ENCODE peak calls at places on chromosomes 3 and 15, in ten cellular contexts. One of them, this sample, is unnamed.

GRCh38 chr3:159765860-159766294 is 222.8 kb upstream of the IL12A start:
- DNase-seq in T-helper 2 cell treated with Interferon-gamma antibody and Interleukin-4, amounts not matched to agents 5 μg/mL and 100 μg/mL, for 36 hours: no peak
- DNase-seq in EL: no peak
- DNase-seq in iris pigment epithelial cell: no peak
- DNase-seq in substantia nigra: no peak
- DNase-seq in Right ventricle myocardium superior: no peak
- DNase-seq in nephron progenitor cell: no peak
- DNase-seq in HuH-7: no peak
- DNase-seq in cardiac muscle cell: peak
- DNase-seq in mesenchymal stem cell: no peak
- DNase-seq in this sample: no peak

GRCh38 chr15:70095387-70096214 is 2.1 kb downstream of the TLE3 start:
- DNase-seq in iris pigment epithelial cell: no peak
- DNase-seq in Right ventricle myocardium superior: peak
- DNase-seq in cardiac muscle cell: peak
- DNase-seq in EL: peak
- DNase-seq in substantia nigra: no peak
- DNase-seq in HuH-7: no peak
- DNase-seq in nephron progenitor cell: peak
- DNase-seq in mesenchymal stem cell: peak
- DNase-seq in T-helper 2 cell treated with Interferon-gamma antibody and Interleukin-4, amounts not matched to agents 5 μg/mL and 100 μg/mL, for 36 hours: no peak
- DNase-seq in this sample: peak

GRCh38 chr3:8776406-8776805 is 7.0 kb upstream of the OXTR start:
- DNase-seq in T-helper 2 cell treated with Interferon-gamma antibody and Interleukin-4, amounts not matched to agents 5 μg/mL and 100 μg/mL, for 36 hours: no peak
- DNase-seq in iris pigment epithelial cell: peak
- DNase-seq in HuH-7: no peak
- DNase-seq in substantia nigra: no peak
- DNase-seq in Right ventricle myocardium superior: no peak
- DNase-seq in nephron progenitor cell: no peak
- DNase-seq in cardiac muscle cell: no peak
- DNase-seq in EL: peak
- DNase-seq in mesenchymal stem cell: peak
- DNase-seq in this sample: no peak

GRCh38 chr3:78507196-78507984 is 1260.4 kb downstream of the ROBO1 start:
- DNase-seq in T-helper 2 cell treated with Interferon-gamma antibody and Interleukin-4, amounts not matched to agents 5 μg/mL and 100 μg/mL, for 36 hours: no peak
- DNase-seq in iris pigment epithelial cell: peak
- DNase-seq in Right ventricle myocardium superior: no peak
- DNase-seq in EL: peak
- DNase-seq in nephron progenitor cell: no peak
- DNase-seq in HuH-7: no peak
- DNase-seq in cardiac muscle cell: no peak
- DNase-seq in substantia nigra: no peak
- DNase-seq in mesenchymal stem cell: peak
- DNase-seq in this sample: no peak

GRCh38 chr3:38653685-38654537 is 4.4 kb upstream of the SCN5A start:
- DNase-seq in HuH-7: no peak
- DNase-seq in Right ventricle myocardium superior: no peak
- DNase-seq in nephron progenitor cell: no peak
- DNase-seq in iris pigment epithelial cell: no peak
- DNase-seq in cardiac muscle cell: no peak
- DNase-seq in mesenchymal stem cell: no peak
- DNase-seq in EL: no peak
- DNase-seq in T-helper 2 cell treated with Interferon-gamma antibody and Interleukin-4, amounts not matched to agents 5 μg/mL and 100 μg/mL, for 36 hours: peak
- DNase-seq in substantia nigra: no peak
- DNase-seq in this sample: no peak

GRCh38 chr3:33186524-33187367 is 31.9 kb downstream of the SUSD5 start:
- DNase-seq in cardiac muscle cell: no peak
- DNase-seq in EL: peak
- DNase-seq in T-helper 2 cell treated with Interferon-gamma antibody and Interleukin-4, amounts not matched to agents 5 μg/mL and 100 μg/mL, for 36 hours: no peak
- DNase-seq in nephron progenitor cell: no peak
- DNase-seq in substantia nigra: no peak
- DNase-seq in HuH-7: no peak
- DNase-seq in Right ventricle myocardium superior: no peak
- DNase-seq in iris pigment epithelial cell: peak
- DNase-seq in mesenchymal stem cell: peak
- DNase-seq in this sample: no peak

GRCh38 chr3:144121661-144122060 is 150.0 kb downstream of the DIPK2A start:
- DNase-seq in HuH-7: no peak
- DNase-seq in T-helper 2 cell treated with Interferon-gamma antibody and Interleukin-4, amounts not matched to agents 5 μg/mL and 100 μg/mL, for 36 hours: no peak
- DNase-seq in EL: no peak
- DNase-seq in Right ventricle myocardium superior: no peak
- DNase-seq in nephron progenitor cell: no peak
- DNase-seq in iris pigment epithelial cell: no peak
- DNase-seq in cardiac muscle cell: no peak
- DNase-seq in substantia nigra: no peak
- DNase-seq in mesenchymal stem cell: no peak
- DNase-seq in this sample: no peak

GRCh38 chr3:43001556-43002121 is 22.5 kb downstream of the GASK1A start:
- DNase-seq in substantia nigra: no peak
- DNase-seq in nephron progenitor cell: no peak
- DNase-seq in iris pigment epithelial cell: no peak
- DNase-seq in EL: no peak
- DNase-seq in mesenchymal stem cell: no peak
- DNase-seq in Right ventricle myocardium superior: no peak
- DNase-seq in HuH-7: no peak
- DNase-seq in T-helper 2 cell treated with Interferon-gamma antibody and Interleukin-4, amounts not matched to agents 5 μg/mL and 100 μg/mL, for 36 hours: no peak
- DNase-seq in cardiac muscle cell: no peak
- DNase-seq in this sample: no peak

GRCh38 chr3:176526194-176526593 is 671.1 kb downstream of the TBL1XR1 start:
- DNase-seq in nephron progenitor cell: no peak
- DNase-seq in mesenchymal stem cell: no peak
- DNase-seq in EL: no peak
- DNase-seq in T-helper 2 cell treated with Interferon-gamma antibody and Interleukin-4, amounts not matched to agents 5 μg/mL and 100 μg/mL, for 36 hours: no peak
- DNase-seq in substantia nigra: no peak
- DNase-seq in iris pigment epithelial cell: no peak
- DNase-seq in cardiac muscle cell: no peak
- DNase-seq in HuH-7: no peak
- DNase-seq in Right ventricle myocardium superior: no peak
- DNase-seq in this sample: no peak

GRCh38 chr3:116473602-116474001 is 28.3 kb upstream of the LSAMP start:
- DNase-seq in Right ventricle myocardium superior: no peak
- DNase-seq in mesenchymal stem cell: peak
- DNase-seq in substantia nigra: no peak
- DNase-seq in cardiac muscle cell: no peak
- DNase-seq in nephron progenitor cell: no peak
- DNase-seq in EL: no peak
- DNase-seq in HuH-7: no peak
- DNase-seq in iris pigment epithelial cell: peak
- DNase-seq in T-helper 2 cell treated with Interferon-gamma antibody and Interleukin-4, amounts not matched to agents 5 μg/mL and 100 μg/mL, for 36 hours: no peak
- DNase-seq in this sample: no peak

GRCh38 chr3:66378256-66378655 is 122.6 kb downstream of the LRIG1 start:
- DNase-seq in mesenchymal stem cell: no peak
- DNase-seq in HuH-7: no peak
- DNase-seq in Right ventricle myocardium superior: no peak
- DNase-seq in substantia nigra: no peak
- DNase-seq in cardiac muscle cell: peak
- DNase-seq in iris pigment epithelial cell: peak
- DNase-seq in nephron progenitor cell: peak
- DNase-seq in EL: peak
- DNase-seq in T-helper 2 cell treated with Interferon-gamma antibody and Interleukin-4, amounts not matched to agents 5 μg/mL and 100 μg/mL, for 36 hours: no peak
- DNase-seq in this sample: peak

GRCh38 chr15:37083610-37084009 is 16.7 kb downstream of the MEIS2 start:
- DNase-seq in T-helper 2 cell treated with Interferon-gamma antibody and Interleukin-4, amounts not matched to agents 5 μg/mL and 100 μg/mL, for 36 hours: no peak
- DNase-seq in iris pigment epithelial cell: peak
- DNase-seq in nephron progenitor cell: no peak
- DNase-seq in cardiac muscle cell: no peak
- DNase-seq in EL: no peak
- DNase-seq in HuH-7: no peak
- DNase-seq in Right ventricle myocardium superior: no peak
- DNase-seq in mesenchymal stem cell: peak
- DNase-seq in substantia nigra: no peak
- DNase-seq in this sample: no peak

GRCh38 chr15:71440479-71441071 is 325.3 kb downstream of the THSD4 start:
- DNase-seq in nephron progenitor cell: no peak
- DNase-seq in iris pigment epithelial cell: peak
- DNase-seq in Right ventricle myocardium superior: no peak
- DNase-seq in cardiac muscle cell: peak
- DNase-seq in EL: peak
- DNase-seq in HuH-7: peak
- DNase-seq in substantia nigra: no peak
- DNase-seq in T-helper 2 cell treated with Interferon-gamma antibody and Interleukin-4, amounts not matched to agents 5 μg/mL and 100 μg/mL, for 36 hours: no peak
- DNase-seq in mesenchymal stem cell: peak
- DNase-seq in this sample: no peak

GRCh38 chr3:192812736-192813383 is 85.5 kb upstream of the FGF12 start:
- DNase-seq in EL: peak
- DNase-seq in mesenchymal stem cell: peak
- DNase-seq in T-helper 2 cell treated with Interferon-gamma antibody and Interleukin-4, amounts not matched to agents 5 μg/mL and 100 μg/mL, for 36 hours: no peak
- DNase-seq in substantia nigra: no peak
- DNase-seq in HuH-7: no peak
- DNase-seq in iris pigment epithelial cell: peak
- DNase-seq in Right ventricle myocardium superior: no peak
- DNase-seq in cardiac muscle cell: peak
- DNase-seq in nephron progenitor cell: peak
- DNase-seq in this sample: no peak

GRCh38 chr3:57594576-57594975 is 2.6 kb downstream of the ARF4 start:
- DNase-seq in cardiac muscle cell: no peak
- DNase-seq in mesenchymal stem cell: peak
- DNase-seq in EL: no peak
- DNase-seq in iris pigment epithelial cell: no peak
- DNase-seq in nephron progenitor cell: no peak
- DNase-seq in substantia nigra: no peak
- DNase-seq in HuH-7: no peak
- DNase-seq in T-helper 2 cell treated with Interferon-gamma antibody and Interleukin-4, amounts not matched to agents 5 μg/mL and 100 μg/mL, for 36 hours: no peak
- DNase-seq in Right ventricle myocardium superior: no peak
- DNase-seq in this sample: no peak

GRCh38 chr15:29003446-29004233 is 117.9 kb downstream of the APBA2 start:
- DNase-seq in EL: peak
- DNase-seq in HuH-7: no peak
- DNase-seq in iris pigment epithelial cell: no peak
- DNase-seq in nephron progenitor cell: no peak
- DNase-seq in Right ventricle myocardium superior: no peak
- DNase-seq in T-helper 2 cell treated with Interferon-gamma antibody and Interleukin-4, amounts not matched to agents 5 μg/mL and 100 μg/mL, for 36 hours: no peak
- DNase-seq in mesenchymal stem cell: no peak
- DNase-seq in cardiac muscle cell: no peak
- DNase-seq in substantia nigra: no peak
- DNase-seq in this sample: no peak

GRCh38 chr3:72938471-72939265 is 50.8 kb downstream of the GXYLT2 start:
- DNase-seq in iris pigment epithelial cell: peak
- DNase-seq in substantia nigra: no peak
- DNase-seq in HuH-7: peak
- DNase-seq in cardiac muscle cell: peak
- DNase-seq in EL: peak
- DNase-seq in T-helper 2 cell treated with Interferon-gamma antibody and Interleukin-4, amounts not matched to agents 5 μg/mL and 100 μg/mL, for 36 hours: no peak
- DNase-seq in nephron progenitor cell: no peak
- DNase-seq in Right ventricle myocardium superior: no peak
- DNase-seq in mesenchymal stem cell: peak
- DNase-seq in this sample: no peak

GRCh38 chr15:39018966-39019365 is 454.4 kb upstream of the RASGRP1 start:
- DNase-seq in cardiac muscle cell: no peak
- DNase-seq in T-helper 2 cell treated with Interferon-gamma antibody and Interleukin-4, amounts not matched to agents 5 μg/mL and 100 μg/mL, for 36 hours: no peak
- DNase-seq in nephron progenitor cell: no peak
- DNase-seq in iris pigment epithelial cell: no peak
- DNase-seq in Right ventricle myocardium superior: no peak
- DNase-seq in HuH-7: no peak
- DNase-seq in mesenchymal stem cell: peak
- DNase-seq in substantia nigra: no peak
- DNase-seq in EL: no peak
- DNase-seq in this sample: no peak

GRCh38 chr3:82080261-82080660 is 318.8 kb upstream of the GBE1 start:
- DNase-seq in mesenchymal stem cell: no peak
- DNase-seq in T-helper 2 cell treated with Interferon-gamma antibody and Interleukin-4, amounts not matched to agents 5 μg/mL and 100 μg/mL, for 36 hours: no peak
- DNase-seq in EL: no peak
- DNase-seq in Right ventricle myocardium superior: no peak
- DNase-seq in substantia nigra: no peak
- DNase-seq in nephron progenitor cell: no peak
- DNase-seq in iris pigment epithelial cell: peak
- DNase-seq in HuH-7: no peak
- DNase-seq in cardiac muscle cell: no peak
- DNase-seq in this sample: no peak

GRCh38 chr3:134883697-134884385 is 88.8 kb downstream of the EPHB1 start:
- DNase-seq in EL: no peak
- DNase-seq in HuH-7: no peak
- DNase-seq in mesenchymal stem cell: no peak
- DNase-seq in substantia nigra: no peak
- DNase-seq in iris pigment epithelial cell: no peak
- DNase-seq in Right ventricle myocardium superior: no peak
- DNase-seq in T-helper 2 cell treated with Interferon-gamma antibody and Interleukin-4, amounts not matched to agents 5 μg/mL and 100 μg/mL, for 36 hours: no peak
- DNase-seq in cardiac muscle cell: no peak
- DNase-seq in nephron progenitor cell: no peak
- DNase-seq in this sample: no peak

GRCh38 chr15:85164841-85165466 is 183.3 kb downstream of the PDE8A start:
- DNase-seq in substantia nigra: no peak
- DNase-seq in iris pigment epithelial cell: no peak
- DNase-seq in HuH-7: no peak
- DNase-seq in cardiac muscle cell: no peak
- DNase-seq in mesenchymal stem cell: no peak
- DNase-seq in EL: no peak
- DNase-seq in Right ventricle myocardium superior: no peak
- DNase-seq in T-helper 2 cell treated with Interferon-gamma antibody and Interleukin-4, amounts not matched to agents 5 μg/mL and 100 μg/mL, for 36 hours: no peak
- DNase-seq in nephron progenitor cell: no peak
- DNase-seq in this sample: no peak

GRCh38 chr3:196604548-196604947 is 34.9 kb upstream of the NRROS start:
- DNase-seq in T-helper 2 cell treated with Interferon-gamma antibody and Interleukin-4, amounts not matched to agents 5 μg/mL and 100 μg/mL, for 36 hours: peak
- DNase-seq in substantia nigra: no peak
- DNase-seq in iris pigment epithelial cell: no peak
- DNase-seq in nephron progenitor cell: no peak
- DNase-seq in mesenchymal stem cell: no peak
- DNase-seq in EL: no peak
- DNase-seq in Right ventricle myocardium superior: no peak
- DNase-seq in cardiac muscle cell: no peak
- DNase-seq in HuH-7: no peak
- DNase-seq in this sample: peak

GRCh38 chr3:16112910-16113504 is 61.5 kb upstream of the GALNT15 start:
- DNase-seq in mesenchymal stem cell: peak
- DNase-seq in iris pigment epithelial cell: peak
- DNase-seq in nephron progenitor cell: no peak
- DNase-seq in T-helper 2 cell treated with Interferon-gamma antibody and Interleukin-4, amounts not matched to agents 5 μg/mL and 100 μg/mL, for 36 hours: no peak
- DNase-seq in cardiac muscle cell: no peak
- DNase-seq in Right ventricle myocardium superior: no peak
- DNase-seq in HuH-7: no peak
- DNase-seq in EL: peak
- DNase-seq in substantia nigra: no peak
- DNase-seq in this sample: no peak

GRCh38 chr3:66237551-66237950 is 16.8 kb downstream of the SLC25A26 start:
- DNase-seq in Right ventricle myocardium superior: no peak
- DNase-seq in mesenchymal stem cell: peak
- DNase-seq in substantia nigra: no peak
- DNase-seq in HuH-7: no peak
- DNase-seq in nephron progenitor cell: no peak
- DNase-seq in T-helper 2 cell treated with Interferon-gamma antibody and Interleukin-4, amounts not matched to agents 5 μg/mL and 100 μg/mL, for 36 hours: no peak
- DNase-seq in iris pigment epithelial cell: no peak
- DNase-seq in cardiac muscle cell: no peak
- DNase-seq in EL: no peak
- DNase-seq in this sample: no peak

GRCh38 chr15:50262533-50262932 is 3.0 kb downstream of the HDC start:
- DNase-seq in Right ventricle myocardium superior: no peak
- DNase-seq in HuH-7: no peak
- DNase-seq in substantia nigra: no peak
- DNase-seq in iris pigment epithelial cell: no peak
- DNase-seq in T-helper 2 cell treated with Interferon-gamma antibody and Interleukin-4, amounts not matched to agents 5 μg/mL and 100 μg/mL, for 36 hours: peak
- DNase-seq in cardiac muscle cell: no peak
- DNase-seq in EL: no peak
- DNase-seq in mesenchymal stem cell: no peak
- DNase-seq in nephron progenitor cell: no peak
- DNase-seq in this sample: no peak

GRCh38 chr3:51982838-51983577 is at the start of gene ACY1:
- DNase-seq in Right ventricle myocardium superior: peak
- DNase-seq in T-helper 2 cell treated with Interferon-gamma antibody and Interleukin-4, amounts not matched to agents 5 μg/mL and 100 μg/mL, for 36 hours: peak
- DNase-seq in nephron progenitor cell: peak
- DNase-seq in iris pigment epithelial cell: peak
- DNase-seq in cardiac muscle cell: peak
- DNase-seq in HuH-7: peak
- DNase-seq in EL: peak
- DNase-seq in substantia nigra: peak
- DNase-seq in mesenchymal stem cell: peak
- DNase-seq in this sample: peak

GRCh38 chr15:70259030-70259424 is 161.3 kb upstream of the TLE3 start:
- DNase-seq in HuH-7: no peak
- DNase-seq in T-helper 2 cell treated with Interferon-gamma antibody and Interleukin-4, amounts not matched to agents 5 μg/mL and 100 μg/mL, for 36 hours: no peak
- DNase-seq in iris pigment epithelial cell: peak
- DNase-seq in cardiac muscle cell: peak
- DNase-seq in Right ventricle myocardium superior: peak
- DNase-seq in mesenchymal stem cell: peak
- DNase-seq in EL: peak
- DNase-seq in substantia nigra: peak
- DNase-seq in nephron progenitor cell: peak
- DNase-seq in this sample: peak

GRCh38 chr3:107913671-107914070 is 177.2 kb downstream of the CD47 start:
- DNase-seq in HuH-7: no peak
- DNase-seq in Right ventricle myocardium superior: no peak
- DNase-seq in substantia nigra: no peak
- DNase-seq in iris pigment epithelial cell: peak
- DNase-seq in cardiac muscle cell: no peak
- DNase-seq in T-helper 2 cell treated with Interferon-gamma antibody and Interleukin-4, amounts not matched to agents 5 μg/mL and 100 μg/mL, for 36 hours: no peak
- DNase-seq in EL: peak
- DNase-seq in mesenchymal stem cell: peak
- DNase-seq in nephron progenitor cell: no peak
- DNase-seq in this sample: no peak

This sample was measured in CD4-positive, alpha-beta T cell.